ENCODE peak calls at places on chromosomes 2 and 18, in four cellular contexts. B is mesendoderm, N is IMR-90, Q is H9. G is an unnamed sample.

GRCh38 chr2:172864182-172864581 is 128.5 kb downstream of the RAPGEF4 start:
- DNase-seq in B (peak), Q (peak), N (peak), G (peak)

GRCh38 chr2:142602418-142602989 is 275.0 kb upstream of the KYNU start:
- DNase-seq in B (no peak), Q (no peak), N (no peak), G (no peak)

GRCh38 chr2:119753041-119753929 is 6.4 kb upstream of the PTPN4 start:
- DNase-seq in Q (no peak), B (peak), N (peak), G (no peak)

GRCh38 chr2:214529021-214529420 is 118.2 kb downstream of the VWC2L start:
- DNase-seq in N (no peak), B (no peak), Q (no peak), G (no peak)

GRCh38 chr2:195535911-195536522 is 121.0 kb upstream of the SLC39A10 start:
- DNase-seq in B (no peak), N (no peak), Q (no peak), G (no peak)

GRCh38 chr2:70961648-70961994 is 16.8 kb upstream of the ANKRD53 start:
- DNase-seq in Q (peak), B (no peak), N (no peak), G (no peak)

GRCh38 chr2:26982102-26982742 is 11.8 kb downstream of the MAPRE3 start:
- DNase-seq in B (peak), Q (peak), N (peak), G (no peak)

GRCh38 chr2:112644155-112644932 is 1.4 kb upstream of the SLC20A1 start:
- DNase-seq in N (no peak), B (peak), Q (no peak), G (no peak)

GRCh38 chr18:36630917-36631316 is 197.9 kb downstream of the TPGS2 start:
- DNase-seq in Q (no peak), N (no peak), B (no peak), G (no peak)

GRCh38 chr2:7633556-7634153 is 716.4 kb downstream of the RNF144A start:
- DNase-seq in Q (no peak), N (no peak), B (no peak), G (no peak)

GRCh38 chr18:55300469-55301195 is 287.4 kb downstream of the TCF4 start:
- DNase-seq in N (peak), Q (no peak), B (peak), G (peak)

GRCh38 chr2:20212871-20213503 is 11.9 kb downstream of the SDC1 start:
- DNase-seq in Q (no peak), B (no peak), N (no peak), G (no peak)

GRCh38 chr2:71711470-71711857 is 258.1 kb downstream of the DYSF start:
- DNase-seq in B (no peak), N (no peak), Q (no peak), G (no peak)

GRCh38 chr2:23120161-23120560 is 264.8 kb upstream of the KLHL29 start:
- DNase-seq in N (no peak), B (no peak), Q (no peak), G (no peak)

GRCh38 chr2:112277591-112278220 is 2.3 kb downstream of the ZC3H6 start:
- DNase-seq in B (no peak), Q (no peak), N (no peak), G (no peak)

GRCh38 chr2:238345286-238345968 is 25.1 kb downstream of the TRAF3IP1 start:
- DNase-seq in Q (no peak), N (no peak), B (no peak), G (no peak)

GRCh38 chr2:201857326-201857725 is 51.0 kb downstream of the CDK15 start:
- DNase-seq in Q (no peak), B (no peak), N (no peak), G (no peak)

GRCh38 chr2:233486778-233487552 is 79.6 kb downstream of the USP40 start:
- DNase-seq in N (peak), Q (no peak), B (no peak), G (no peak)

GRCh38 chr2:133884739-133885381 is 316.6 kb upstream of the NCKAP5 start:
- DNase-seq in Q (no peak), B (peak), N (peak), G (no peak)

GRCh38 chr2:101568969-101569368 is 94.1 kb upstream of the RFX8 start:
- DNase-seq in N (no peak), B (no peak), Q (no peak), G (no peak)

GRCh38 chr18:49959176-49959575 is 145.8 kb upstream of the ACAA2 start:
- DNase-seq in Q (no peak), N (no peak), B (peak), G (no peak)

GRCh38 chr18:10444314-10445006 is 10.0 kb upstream of the APCDD1 start:
- DNase-seq in N (peak), Q (no peak), B (no peak), G (no peak)

GRCh38 chr2:88258208-88258607 is 88.1 kb downstream of the THNSL2 start:
- DNase-seq in Q (no peak), B (no peak), N (no peak), G (no peak)

GRCh38 chr2:46922606-46923005 is 7.0 kb upstream of the MCFD2 start:
- DNase-seq in N (no peak), Q (no peak), B (no peak), G (no peak)

GRCh38 chr2:127070221-127070620 is 36.7 kb downstream of the BIN1 start:
- DNase-seq in B (no peak), N (no peak), Q (no peak), G (no peak)

GRCh38 chr2:175167076-175167791 is 769 bp downstream of the ATF2 start:
- DNase-seq in B (peak), Q (peak), N (no peak), G (no peak)
- H2AK5ac ChIP-seq in B (no peak), Q (no peak), N (peak), G (peak)

DNA sequence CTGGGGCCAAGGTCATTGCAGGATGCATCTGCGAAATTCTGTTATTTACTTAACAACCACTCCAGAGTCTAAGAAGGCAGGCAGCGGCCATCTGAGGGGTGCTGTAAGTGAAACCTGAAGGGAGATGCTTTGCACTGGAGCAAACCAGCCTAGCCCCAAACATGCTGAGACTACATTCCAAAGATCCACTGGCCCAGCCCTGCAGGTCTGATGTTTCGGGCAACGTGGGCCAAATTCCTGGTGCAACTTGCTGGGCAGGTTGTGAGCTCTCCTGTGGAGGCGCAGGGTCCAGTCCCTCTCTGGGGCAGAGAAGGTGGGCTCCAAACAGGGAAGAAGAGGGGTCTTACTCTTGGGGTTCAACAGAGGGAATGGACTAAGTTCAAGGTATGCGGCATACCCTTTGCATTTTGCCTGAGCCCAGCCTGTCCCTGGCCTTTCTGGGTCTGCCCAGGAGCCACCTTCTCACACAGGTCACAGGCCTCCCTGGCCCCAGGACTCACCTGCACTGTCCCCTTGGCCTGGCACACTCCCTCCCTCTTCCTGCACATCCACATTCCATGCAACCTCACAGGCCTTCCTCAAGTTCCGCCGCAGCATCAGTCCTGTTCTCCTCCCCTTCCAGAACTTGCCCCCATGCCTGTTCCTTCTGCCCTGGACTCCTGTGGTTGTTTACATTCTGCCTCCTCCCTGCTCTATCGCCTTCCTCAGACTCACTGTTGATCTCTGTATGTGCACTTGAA is 5.1 kb upstream of the MAL start:
- DNase-seq in Q (no peak), N (no peak), B (no peak), G (no peak)
- H3K27ac ChIP-seq in Q (no peak), N (no peak), B (no peak), G (no peak)

GRCh38 chr2:219418155-219418569 is at the start of gene DES:
- DNase-seq in N (no peak), B (no peak), Q (peak), G (no peak)
- H2AK5ac ChIP-seq in N (peak), B (no peak), Q (no peak), G (peak)

GRCh38 chr2:12733846-12734245 is 17.1 kb downstream of the TRIB2 start:
- DNase-seq in Q (no peak), N (no peak), B (no peak), G (no peak)

GRCh38 chr2:12738112-12738485 is 21.4 kb downstream of the TRIB2 start:
- DNase-seq in B (no peak), N (peak), Q (no peak), G (no peak)

GRCh38 chr2:12737226-12738111 is 20.7 kb downstream of the TRIB2 start:
- DNase-seq in N (no peak), B (no peak), Q (no peak), G (no peak)

GRCh38 chr2:12732663-12733062 is 15.9 kb downstream of the TRIB2 start:
- DNase-seq in N (no peak), B (no peak), Q (no peak), G (no peak)

DNA sequence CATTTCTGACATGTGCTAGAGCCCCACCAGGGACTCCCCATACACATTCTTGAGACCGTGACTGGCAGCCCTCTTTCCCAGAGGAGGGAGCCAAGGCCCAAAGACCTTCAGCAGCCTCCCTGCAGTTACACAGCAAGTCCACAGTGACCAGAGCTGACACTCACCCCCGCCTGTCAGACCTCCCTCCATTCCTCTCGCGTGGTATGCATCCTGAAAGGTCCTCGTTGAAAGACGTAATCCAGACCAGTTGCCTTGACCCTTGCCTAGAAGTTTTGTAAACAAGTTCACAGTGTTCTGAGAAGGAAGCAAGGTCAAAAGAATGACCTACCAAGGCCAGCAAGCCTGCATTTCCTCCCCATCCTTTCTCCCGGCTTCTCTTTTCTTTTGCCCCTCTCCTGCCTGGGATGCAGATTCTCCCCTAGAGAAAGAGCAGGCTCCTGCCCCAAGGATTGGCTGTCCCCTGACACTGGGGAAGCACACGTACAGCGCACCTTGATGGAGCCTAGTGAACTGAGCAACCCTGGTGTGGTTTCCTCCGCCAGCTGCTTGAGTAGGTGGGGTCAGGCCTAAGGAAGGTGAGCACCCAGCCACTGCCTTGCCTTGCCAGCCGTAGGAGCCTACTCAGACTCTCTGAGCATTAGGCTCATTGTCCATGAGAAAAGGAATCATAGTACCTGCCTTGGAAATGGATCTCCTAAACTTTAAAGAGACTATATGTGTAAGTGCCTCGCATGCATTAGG is 18.3 kb downstream of the TRIB2 start:
- DNase-seq in Q (no peak), N (no peak), B (no peak), G (no peak)
- H3K27ac ChIP-seq in Q (no peak), N (no peak), B (no peak), G (no peak)

G was measured in neuronal stem cell.